ENCODE peak calls at places on chromosomes 7 and 10, in eight cellular contexts. P is putamen, T is GM10248, H is endodermal cell, B is GM13977, X is EL, Q is cardiac septum, W is G401. I is an unnamed sample.

GRCh38 chr10:43339136-43339535 is 32.3 kb upstream of the FXYD4 start:
- DNase-seq in T (no peak), P (no peak), X (no peak), Q (no peak), H (no peak), B (no peak), W (no peak), I (no peak)

GRCh38 chr7:98357751-98358161 is 43.1 kb downstream of the BAIAP2L1 start:
- DNase-seq in H (no peak), T (no peak), P (no peak), Q (no peak), X (peak), W (no peak), B (no peak), I (no peak)

GRCh38 chr10:46097576-46098317 is 51.7 kb upstream of the MSMB start:
- DNase-seq in W (no peak), X (no peak), B (no peak), H (peak), T (no peak), Q (no peak), P (no peak), I (no peak)

GRCh38 chr10:103967433-103968142 is 648 bp downstream of the SLK start:
- DNase-seq in X (peak), W (no peak), B (peak), P (no peak), Q (no peak), H (peak), T (peak), I (no peak)

GRCh38 chr10:23148214-23148613 is 43.9 kb upstream of the PTF1A start:
- DNase-seq in T (no peak), Q (no peak), X (no peak), H (no peak), P (no peak), B (no peak), W (no peak), I (no peak)

GRCh38 chr10:91389636-91390512 is 20.3 kb upstream of the HECTD2 start:
- DNase-seq in W (peak), Q (no peak), T (peak), B (peak), X (peak), H (no peak), P (peak), I (no peak)

GRCh38 chr7:138049505-138050116 is 26.6 kb upstream of the AKR1D1 start:
- DNase-seq in Q (no peak), H (no peak), P (no peak), T (no peak), W (no peak), X (no peak), B (no peak), I (no peak)

GRCh38 chr7:55158541-55158940 is 139.7 kb downstream of the EGFR start:
- DNase-seq in P (no peak), Q (no peak), W (no peak), B (no peak), X (peak), T (no peak), H (no peak), I (no peak)

GRCh38 chr10:103479135-103479534 is at the start of gene CALHM3:
- DNase-seq in T (no peak), P (no peak), H (no peak), X (peak), W (no peak), Q (no peak), B (no peak), I (no peak)

GRCh38 chr7:136911362-136911761 is 42.9 kb downstream of the CHRM2 start:
- DNase-seq in X (peak), Q (no peak), B (no peak), T (no peak), H (peak), P (no peak), W (peak), I (no peak)

GRCh38 chr10:61904711-61905445 is 3.4 kb downstream of the ARID5B start:
- DNase-seq in P (peak), W (peak), T (peak), B (peak), Q (no peak), X (peak), H (peak), I (peak)

GRCh38 chr7:40232242-40232929 is 97.6 kb downstream of the SUGCT start:
- DNase-seq in B (peak), T (peak), H (no peak), P (peak), Q (no peak), W (peak), X (peak), I (no peak)

GRCh38 chr10:97540669-97541500 is 31.7 kb upstream of the ANKRD2 start:
- DNase-seq in Q (peak), T (no peak), H (peak), P (no peak), B (no peak), X (no peak), W (peak), I (no peak)